ENCODE peak calls at places on chromosomes 2 and 18, in four cellular contexts. G is cardiac fibroblast, Z is ovary, N is astrocyte. O is an unnamed sample.

GRCh38 chr2:128449226-128450061 is 130.8 kb upstream of the HS6ST1 start:
- DNase-seq in G (no peak), Z (no peak), N (no peak), O (no peak)

GRCh38 chr2:37324536-37324785 is 172 bp downstream of the PRKD3 start:
- DNase-seq in G (peak), Z (no peak), N (peak), O (peak)

GRCh38 chr2:56476509-56477071 is 292.8 kb downstream of the CCDC85A start:
- DNase-seq in G (no peak), Z (no peak), N (no peak), O (no peak)

GRCh38 chr2:120189189-120189588 is 34.0 kb downstream of the TMEM185B start:
- DNase-seq in G (no peak), Z (no peak), N (no peak), O (no peak)

GRCh38 chr2:215737496-215737895 is 275.9 kb downstream of the MREG start:
- DNase-seq in G (no peak), Z (no peak), N (no peak), O (no peak)

GRCh38 chr2:119174216-119174992 is 15.9 kb upstream of the C1QL2 start:
- DNase-seq in G (peak), Z (no peak), N (no peak), O (no peak)

GRCh38 chr2:213561759-213562158 is 277.5 kb downstream of the SPAG16 start:
- DNase-seq in G (no peak), Z (no peak), N (no peak), O (no peak)

GRCh38 chr2:63790913-63791312 is 50.8 kb upstream of the UGP2 start:
- DNase-seq in G (peak), Z (no peak), N (peak), O (no peak)

GRCh38 chr2:106053116-106053515 is 141.0 kb downstream of the UXS1 start:
- DNase-seq in G (peak), Z (no peak), N (peak), O (no peak)

GRCh38 chr2:222791946-222792649 is 68.7 kb upstream of the ACSL3 start:
- DNase-seq in G (peak), Z (no peak), N (peak), O (peak)

GRCh38 chr2:174577967-174578589 is 19.5 kb downstream of the WIPF1 start:
- DNase-seq in G (peak), Z (no peak), N (peak), O (no peak)

GRCh38 chr2:122736279-122736678 is 980.8 kb downstream of the TSN start:
- DNase-seq in G (peak), Z (no peak), N (peak), O (no peak)

GRCh38 chr2:169363027-169363569 is 764 bp upstream of the LRP2 start:
- DNase-seq in G (no peak), Z (no peak), N (no peak), O (no peak)

GRCh38 chr2:148876589-148877402 is 1.8 kb downstream of the KIF5C start:
- DNase-seq in G (no peak), Z (peak), N (no peak), O (no peak)

GRCh38 chr2:109018452-109018851 is 29.4 kb upstream of the EDAR start:
- DNase-seq in G (no peak), Z (no peak), N (no peak), O (no peak)

GRCh38 chr2:176553685-176554106 is 284.5 kb downstream of the MTX2 start:
- DNase-seq in G (peak), Z (peak), N (no peak), O (peak)

GRCh38 chr18:72342933-72343332 is 201.2 kb downstream of the CBLN2 start:
- DNase-seq in G (no peak), Z (no peak), N (peak), O (no peak)

GRCh38 chr2:134934641-134935040 is 16.0 kb downstream of the CCNT2 start:
- DNase-seq in G (peak), Z (no peak), N (no peak), O (no peak)

GRCh38 chr2:317501-318424 is 29.9 kb upstream of the ALKAL2 start:
- DNase-seq in G (peak), Z (no peak), N (peak), O (no peak)

GRCh38 chr18:58416704-58417683 is 211.9 kb downstream of the ALPK2 start:
- DNase-seq in G (peak), Z (no peak), N (peak), O (no peak)

GRCh38 chr2:172095146-172095904 is 7.4 kb downstream of the DLX2 start:
- DNase-seq in G (peak), Z (peak), N (peak), O (peak)

GRCh38 chr2:171410101-171410500 is 23.7 kb downstream of the METTL8 start:
- DNase-seq in G (peak), Z (no peak), N (no peak), O (no peak)

GRCh38 chr2:218755198-218755566 is 26.8 kb upstream of the CYP27A1 start:
- DNase-seq in G (no peak), Z (no peak), N (no peak), O (no peak)

GRCh38 chr18:48418409-48419267 is 9.5 kb upstream of the ZBTB7C start:
- DNase-seq in G (no peak), Z (no peak), N (no peak), O (no peak)

GRCh38 chr2:138726681-138727080 is 53.5 kb downstream of the NXPH2 start:
- DNase-seq in G (no peak), Z (no peak), N (no peak), O (no peak)

GRCh38 chr2:138724296-138724695 is 55.9 kb downstream of the NXPH2 start:
- DNase-seq in G (no peak), Z (no peak), N (no peak), O (no peak)

GRCh38 chr2:138724765-138725459 is 55.3 kb downstream of the NXPH2 start:
- DNase-seq in G (no peak), Z (no peak), N (no peak), O (no peak)

GRCh38 chr2:138730497-138731030 is 49.6 kb downstream of the NXPH2 start:
- DNase-seq in G (no peak), Z (no peak), N (no peak), O (no peak)

GRCh38 chr2:138727956-138728355 is 52.2 kb downstream of the NXPH2 start:
- DNase-seq in G (no peak), Z (no peak), N (no peak), O (no peak)
- TF ChIP-seq CTCF in G (no peak), Z (no peak), N (no peak), O (no peak)

DNA sequence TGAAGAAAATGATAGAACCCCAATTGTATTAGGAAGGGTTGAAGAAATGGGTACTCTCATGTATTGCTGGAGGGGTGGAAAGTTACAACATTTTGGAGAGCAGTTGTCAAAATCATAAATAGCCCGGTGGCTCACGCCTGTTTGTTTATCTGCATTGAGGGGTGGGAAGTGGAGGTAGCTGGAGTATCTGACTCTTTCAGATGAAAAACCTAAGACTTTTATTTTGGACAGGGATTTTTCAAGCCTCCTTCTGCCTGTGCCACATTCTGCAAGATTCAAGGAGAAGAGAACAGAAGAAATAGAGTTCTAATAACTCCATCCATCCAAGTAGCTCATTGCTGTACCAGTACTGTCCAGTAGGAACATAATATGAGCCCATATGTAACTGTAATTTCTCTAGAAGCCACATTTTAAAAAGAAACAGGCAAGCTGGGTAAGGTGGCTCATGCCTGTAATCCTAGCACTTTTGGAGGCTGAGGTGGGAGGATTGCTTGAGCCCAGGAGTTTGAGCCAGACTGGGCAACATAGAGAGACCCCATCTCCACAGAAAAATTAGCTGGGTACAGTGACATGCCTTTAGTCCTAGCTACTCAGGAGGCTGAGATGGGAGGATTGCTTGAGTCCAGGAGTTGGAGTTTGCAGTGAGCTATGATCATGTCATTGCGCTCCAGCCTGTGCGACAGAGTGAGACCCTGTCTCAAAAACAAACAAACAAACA is 35.5 kb upstream of the NT5DC4 start:
- DNase-seq in G (no peak), Z (no peak), N (no peak), O (no peak)
- TF ChIP-seq CTCF in G (peak), Z (no peak), N (peak), O (no peak)

GRCh38 chr18:950026-950631 is 45.5 kb downstream of the ADCYAP1 start:
- DNase-seq in G (no peak), Z (no peak), N (no peak), O (no peak)
- TF ChIP-seq CTCF in G (no peak), Z (no peak), N (no peak), O (no peak)

GRCh38 chr2:127025357-127026062 is 81.4 kb downstream of the BIN1 start:
- DNase-seq in G (peak), Z (peak), N (peak), O (peak)
- TF ChIP-seq CTCF in G (peak), Z (no peak), N (peak), O (no peak)

DNA sequence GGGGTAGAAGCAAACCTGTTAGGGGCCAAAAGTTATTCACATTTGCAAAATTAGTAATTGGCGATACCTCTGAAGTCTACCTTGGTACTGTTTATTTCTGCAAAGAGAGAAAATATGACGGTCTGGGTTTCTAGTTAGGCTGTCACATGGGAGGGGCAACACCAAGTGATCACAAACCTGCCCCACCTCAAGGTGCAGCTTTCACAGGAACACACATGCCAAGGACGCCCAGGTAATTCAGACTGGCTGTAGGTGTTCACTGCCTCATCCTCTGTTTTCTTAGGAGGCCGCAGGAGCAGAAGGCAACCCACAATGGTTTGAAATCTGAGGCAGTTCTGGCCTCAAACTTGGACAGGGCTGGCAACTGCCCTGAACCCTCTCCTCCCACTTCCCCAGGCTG is 56.2 kb downstream of the STPG4 start:
- DNase-seq in G (no peak), Z (no peak), N (no peak), O (peak)
- TF ChIP-seq CTCF in G (no peak), Z (no peak), N (no peak), O (no peak)

DNA sequence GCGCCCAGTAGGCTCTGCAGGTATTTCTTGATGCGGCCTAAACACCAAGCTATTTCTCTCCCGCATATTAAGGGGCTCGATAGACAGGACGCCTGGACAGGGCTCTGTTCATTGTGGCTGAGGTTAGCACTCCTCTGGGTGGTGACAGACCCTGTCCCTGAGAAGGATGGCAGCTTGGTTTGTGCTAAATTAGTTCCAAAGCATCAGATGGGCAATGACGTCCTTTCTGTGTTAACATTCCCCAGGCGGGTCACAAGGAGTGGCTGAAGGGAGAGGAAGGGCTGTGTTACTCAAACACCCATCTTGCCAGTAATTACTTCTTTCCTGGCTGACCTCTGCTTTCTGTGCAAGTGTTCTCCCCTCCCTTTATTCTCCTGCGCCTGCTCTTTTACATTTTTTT is 75.0 kb downstream of the TMEM247 start:
- DNase-seq in G (peak), Z (no peak), N (no peak), O (no peak)
- TF ChIP-seq CTCF in G (no peak), Z (no peak), N (no peak), O (no peak)

DNA sequence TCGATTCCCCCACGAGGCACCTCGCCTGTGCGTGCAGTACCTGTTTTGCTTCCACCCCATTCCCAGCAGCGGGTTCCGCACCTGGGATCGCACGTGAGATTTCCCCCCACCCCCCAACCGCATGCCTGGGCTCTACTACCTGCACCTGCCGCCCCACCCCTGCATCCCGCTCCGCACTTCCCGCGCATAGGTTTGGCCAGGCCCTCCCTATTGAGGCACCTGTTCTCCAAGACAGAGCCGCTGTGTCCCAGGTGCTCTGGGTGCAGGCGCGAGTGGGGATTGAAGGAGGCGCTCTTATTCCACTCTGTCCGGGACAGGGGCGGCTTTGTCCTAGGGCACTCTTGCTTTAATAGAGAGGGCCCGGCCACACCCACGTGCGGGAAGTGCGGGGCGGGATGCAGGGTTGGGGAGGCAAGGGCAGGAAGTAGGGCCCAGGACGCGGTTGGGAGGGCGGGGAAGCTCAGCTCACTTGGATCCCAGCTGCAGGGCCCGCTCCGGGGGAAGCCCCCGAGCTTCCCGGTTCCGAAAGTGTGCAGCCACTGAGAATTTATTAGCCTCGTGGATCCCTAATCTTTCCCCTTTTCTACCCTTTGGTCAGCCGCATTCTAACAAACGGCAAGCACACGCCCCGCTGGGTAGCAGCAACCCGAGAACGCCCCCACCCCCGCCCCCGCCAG is 698 bp upstream of the MOCOS start:
- DNase-seq in G (peak), Z (peak), N (no peak), O (no peak)
- TF ChIP-seq CTCF in G (no peak), Z (no peak), N (no peak), O (no peak)

GRCh38 chr2:165141601-165142000 is 62.2 kb downstream of the SCN3A start:
- DNase-seq in G (no peak), Z (no peak), N (no peak), O (no peak)
- TF ChIP-seq CTCF in G (peak), Z (no peak), N (peak), O (no peak)

O was measured in lower leg skin.